ENCODE peak calls at places on chromosomes 11 and 22, in four cellular contexts. One of them, this sample, is unnamed.

GRCh38 chr11:129643031-129643721 is 172.5 kb upstream of the TMEM45B start:
- DNase-seq in brain pericyte: no peak
- DNase-seq in coronary artery: no peak
- DNase-seq in AG09309: no peak
- DNase-seq in this sample: no peak

GRCh38 chr11:63917685-63918523 is 940 bp upstream of the RCOR2 start:
- DNase-seq in brain pericyte: no peak
- DNase-seq in coronary artery: peak; percentile 87
- DNase-seq in AG09309: no peak
- DNase-seq in this sample: peak; percentile 21

GRCh38 chr22:41517172-41518047 is 26.9 kb downstream of the POLR3H start:
- DNase-seq in coronary artery: no peak
- DNase-seq in AG09309: no peak
- DNase-seq in brain pericyte: no peak
- DNase-seq in this sample: peak; percentile 84

GRCh38 chr11:75920886-75921285 is 105.9 kb downstream of the UVRAG start:
- DNase-seq in brain pericyte: no peak
- DNase-seq in AG09309: no peak
- DNase-seq in coronary artery: no peak
- DNase-seq in this sample: no peak

GRCh38 chr11:72037554-72038311 is 39.0 kb downstream of the IL18BP start:
- DNase-seq in coronary artery: no peak
- DNase-seq in AG09309: no peak
- DNase-seq in brain pericyte: no peak
- DNase-seq in this sample: no peak

GRCh38 chr11:93220078-93220477 is 22.3 kb upstream of the SLC36A4 start:
- DNase-seq in brain pericyte: no peak
- DNase-seq in AG09309: no peak
- DNase-seq in coronary artery: no peak
- DNase-seq in this sample: no peak

GRCh38 chr22:21013742-21014201 is 1.2 kb upstream of the P2RX6 start:
- DNase-seq in coronary artery: no peak
- DNase-seq in brain pericyte: no peak
- DNase-seq in AG09309: no peak
- DNase-seq in this sample: no peak

GRCh38 chr22:42799462-42800405 is 57.3 kb downstream of the ARFGAP3 start:
- DNase-seq in brain pericyte: no peak
- DNase-seq in coronary artery: no peak
- DNase-seq in AG09309: no peak
- DNase-seq in this sample: no peak

GRCh38 chr11:116062129-116062525 is 557.9 kb upstream of the CADM1 start:
- DNase-seq in coronary artery: no peak
- DNase-seq in AG09309: no peak
- DNase-seq in brain pericyte: no peak
- DNase-seq in this sample: no peak

GRCh38 chr11:114522818-114523217 is 36.9 kb downstream of the NXPE1 start:
- DNase-seq in coronary artery: no peak
- DNase-seq in brain pericyte: no peak
- DNase-seq in AG09309: no peak
- DNase-seq in this sample: no peak

GRCh38 chr11:4713241-4713640 is 8.7 kb downstream of the MMP26 start:
- DNase-seq in brain pericyte: no peak
- DNase-seq in AG09309: no peak
- DNase-seq in coronary artery: no peak
- DNase-seq in this sample: no peak

GRCh38 chr11:126443120-126443519 is 87.6 kb downstream of the ST3GAL4 start:
- DNase-seq in brain pericyte: no peak
- DNase-seq in AG09309: no peak
- DNase-seq in coronary artery: no peak
- DNase-seq in this sample: no peak

GRCh38 chr22:25704701-25705100 is 37.3 kb upstream of the MYO18B start:
- DNase-seq in brain pericyte: no peak
- DNase-seq in AG09309: no peak
- DNase-seq in coronary artery: no peak
- DNase-seq in this sample: no peak

GRCh38 chr11:111472228-111472627 is 40.0 kb downstream of the BTG4 start:
- DNase-seq in coronary artery: no peak
- DNase-seq in brain pericyte: no peak
- DNase-seq in AG09309: no peak
- DNase-seq in this sample: no peak

GRCh38 chr11:72792437-72793021 is 1.3 kb downstream of the STARD10 start:
- DNase-seq in brain pericyte: no peak
- DNase-seq in AG09309: no peak
- DNase-seq in coronary artery: peak; percentile 76
- DNase-seq in this sample: no peak

GRCh38 chr11:115613986-115614625 is 109.9 kb upstream of the CADM1 start:
- DNase-seq in AG09309: peak; percentile 32
- DNase-seq in brain pericyte: no peak
- DNase-seq in coronary artery: no peak
- DNase-seq in this sample: no peak

GRCh38 chr11:117090111-117090706 is 8.0 kb downstream of the SIK3 start:
- DNase-seq in brain pericyte: no peak
- DNase-seq in AG09309: no peak
- DNase-seq in coronary artery: no peak
- DNase-seq in this sample: no peak

GRCh38 chr11:27717801-27718229 is 17.6 kb upstream of the BDNF start:
- DNase-seq in AG09309: no peak
- DNase-seq in brain pericyte: no peak
- DNase-seq in coronary artery: no peak
- DNase-seq in this sample: no peak

GRCh38 chr11:87223816-87224215 is 186.1 kb downstream of the TMEM135 start:
- DNase-seq in brain pericyte: no peak
- DNase-seq in coronary artery: no peak
- DNase-seq in AG09309: peak; percentile 33
- DNase-seq in this sample: no peak

GRCh38 chr22:49601614-49602321 is 225.9 kb downstream of the BRD1 start:
- DNase-seq in AG09309: no peak
- DNase-seq in coronary artery: no peak
- DNase-seq in brain pericyte: no peak
- DNase-seq in this sample: no peak

GRCh38 chr22:34414467-34415440 is 494.5 kb upstream of the LARGE1 start:
- DNase-seq in coronary artery: no peak
- DNase-seq in AG09309: no peak
- DNase-seq in brain pericyte: no peak
- DNase-seq in this sample: no peak

GRCh38 chr22:26453812-26454500 is 24.9 kb downstream of the ASPHD2 start:
- DNase-seq in brain pericyte: no peak
- DNase-seq in coronary artery: no peak
- DNase-seq in AG09309: no peak
- DNase-seq in this sample: no peak

GRCh38 chr11:112789481-112789880 is 171.7 kb upstream of the NCAM1 start:
- DNase-seq in coronary artery: no peak
- DNase-seq in brain pericyte: no peak
- DNase-seq in AG09309: no peak
- DNase-seq in this sample: no peak

GRCh38 chr11:8068605-8069221 is 12.3 kb upstream of the TUB start:
- DNase-seq in coronary artery: peak; percentile 76
- DNase-seq in brain pericyte: peak; percentile 65
- DNase-seq in AG09309: no peak
- DNase-seq in this sample: no peak

GRCh38 chr11:123054301-123055065 is 7.5 kb downstream of the HSPA8 start:
- DNase-seq in coronary artery: no peak
- DNase-seq in brain pericyte: peak; percentile 43
- DNase-seq in AG09309: peak; percentile 28
- DNase-seq in this sample: no peak

GRCh38 chr11:45933131-45933821 is 10.8 kb downstream of the LARGE2 start:
- DNase-seq in brain pericyte: no peak
- DNase-seq in coronary artery: no peak
- DNase-seq in AG09309: no peak
- DNase-seq in this sample: no peak